ENCODE peak calls at places on chromosomes 7 and 10, in nine cellular contexts. Y, Z, G, S, Q, I, J, K and X are unnamed samples.

GRCh38 chr7:70355591-70356323 is 757.5 kb downstream of the AUTS2 start:
- DNase-seq in Y (no peak), Z (no peak), G (no peak), S (no peak), Q (no peak), I (no peak), J (peak; percentile 15), K (no peak), X (no peak)

GRCh38 chr7:45881759-45882464 is 6.4 kb upstream of the IGFBP1 start:
- DNase-seq in Y (peak; percentile 91), Z (no peak), G (no peak), S (no peak), Q (no peak), I (peak; percentile 82), J (peak; percentile 66), K (no peak), X (peak; percentile 89)

GRCh38 chr10:30980951-30981616 is 50.6 kb downstream of the ZNF438 start:
- DNase-seq in Y (peak; percentile 89), Z (peak; percentile 71), G (peak; percentile 65), S (no peak), Q (peak; percentile 50), I (peak; percentile 63), J (peak; percentile 54), K (no peak), X (peak; percentile 87)

GRCh38 chr7:51090411-51090810 is 226.2 kb downstream of the COBL start:
- DNase-seq in Y (no peak), Z (no peak), G (no peak), S (no peak), Q (no peak), I (peak; percentile 5), J (no peak), K (no peak), X (no peak)

GRCh38 chr7:152112829-152113228 is 87.4 kb downstream of the GALNT11 start:
- DNase-seq in Y (no peak), Z (no peak), G (no peak), S (no peak), Q (no peak), I (no peak), J (no peak), K (no peak), X (no peak)

GRCh38 chr7:128201067-128201689 is 39.9 kb upstream of the LEP start:
- DNase-seq in Y (no peak), Z (no peak), G (no peak), S (no peak), Q (no peak), I (no peak), J (no peak), K (no peak), X (no peak)

GRCh38 chr10:103238506-103239252 is 7.0 kb upstream of the RPEL1 start:
- DNase-seq in Y (peak; percentile 48), Z (no peak), G (no peak), S (no peak), Q (peak; percentile 28), I (peak; percentile 63), J (no peak), K (no peak), X (peak; percentile 70)

GRCh38 chr10:88735661-88736060 is 24.2 kb upstream of the LIPN start:
- DNase-seq in Y (peak; percentile 1), Z (no peak), G (no peak), S (no peak), Q (no peak), I (no peak), J (peak; percentile 33), K (no peak), X (peak; percentile 53)

GRCh38 chr7:1965579-1966294 is 267.0 kb downstream of the MAD1L1 start:
- DNase-seq in Y (no peak), Z (peak; percentile 51), G (no peak), S (no peak), Q (peak; percentile 52), I (no peak), J (no peak), K (no peak), X (no peak)

GRCh38 chr10:98664329-98665042 is 217.8 kb upstream of the HPS1 start:
- DNase-seq in Y (peak; percentile 61), Z (no peak), G (no peak), S (peak; percentile 42), Q (no peak), I (no peak), J (peak; percentile 7), K (peak; percentile 40), X (peak; percentile 19)

GRCh38 chr10:86257683-86258082 is 108.9 kb downstream of the GRID1 start:
- DNase-seq in Y (no peak), Z (no peak), G (no peak), S (no peak), Q (no peak), I (no peak), J (no peak), K (no peak), X (no peak)

GRCh38 chr7:77699056-77699455 is 2.8 kb downstream of the RSBN1L start:
- DNase-seq in Y (no peak), Z (no peak), G (peak; percentile 31), S (no peak), Q (no peak), I (no peak), J (no peak), K (no peak), X (no peak)

GRCh38 chr7:113831509-113831908 is 87.3 kb downstream of the PPP1R3A start:
- DNase-seq in Y (no peak), Z (no peak), G (no peak), S (no peak), Q (no peak), I (peak; percentile 46), J (peak; percentile 85), K (no peak), X (no peak)

GRCh38 chr7:91085175-91085574 is 179.1 kb upstream of the FZD1 start:
- DNase-seq in Y (no peak), Z (no peak), G (no peak), S (no peak), Q (no peak), I (no peak), J (no peak), K (no peak), X (no peak)

GRCh38 chr10:61896854-61897661 is 4.4 kb upstream of the ARID5B start:
- DNase-seq in Y (peak; percentile 80), Z (peak; percentile 72), G (no peak), S (peak; percentile 66), Q (peak; percentile 69), I (peak; percentile 28), J (peak; percentile 53), K (peak; percentile 70), X (peak; percentile 63)

GRCh38 chr10:102261196-102261595 is 15.9 kb downstream of the GBF1 start:
- DNase-seq in Y (no peak), Z (no peak), G (no peak), S (no peak), Q (no peak), I (peak; percentile 25), J (no peak), K (no peak), X (no peak)

GRCh38 chr7:27295236-27295635 is 52.6 kb downstream of the EVX1 start:
- DNase-seq in Y (no peak), Z (no peak), G (peak; percentile 77), S (no peak), Q (no peak), I (no peak), J (no peak), K (no peak), X (no peak)

GRCh38 chr7:69860486-69860885 is 262.2 kb downstream of the AUTS2 start:
- DNase-seq in Y (no peak), Z (no peak), G (no peak), S (no peak), Q (no peak), I (no peak), J (no peak), K (no peak), X (no peak)

GRCh38 chr7:16491148-16491547 is 25.6 kb upstream of the SOSTDC1 start:
- DNase-seq in Y (no peak), Z (no peak), G (no peak), S (no peak), Q (no peak), I (no peak), J (no peak), K (no peak), X (no peak)

GRCh38 chr10:62814901-62815372 is 1.2 kb downstream of the EGR2 start:
- DNase-seq in Y (no peak), Z (no peak), G (no peak), S (no peak), Q (no peak), I (no peak), J (no peak), K (peak; percentile 18), X (no peak)

GRCh38 chr7:108614903-108615302 is 45.2 kb downstream of the DNAJB9 start:
- DNase-seq in Y (no peak), Z (no peak), G (no peak), S (no peak), Q (no peak), I (no peak), J (no peak), K (no peak), X (no peak)

GRCh38 chr10:113329121-113329596 is 223.7 kb upstream of the HABP2 start:
- DNase-seq in Y (peak; percentile 60), Z (no peak), G (no peak), S (no peak), Q (no peak), I (peak; percentile 91), J (peak; percentile 58), K (no peak), X (peak; percentile 70)

GRCh38 chr10:98536551-98536950 is 89.8 kb upstream of the HPS1 start:
- DNase-seq in Y (peak; percentile 25), Z (no peak), G (no peak), S (no peak), Q (no peak), I (peak; percentile 95), J (peak; percentile 8), K (no peak), X (peak; percentile 72)

GRCh38 chr7:78620931-78621330 is 822.4 kb downstream of the PHTF2 start:
- DNase-seq in Y (peak; percentile 50), Z (no peak), G (no peak), S (no peak), Q (no peak), I (no peak), J (peak; percentile 6), K (no peak), X (no peak)

GRCh38 chr10:17428616-17429097 is 25.7 kb downstream of the ST8SIA6 start:
- DNase-seq in Y (no peak), Z (no peak), G (no peak), S (peak; percentile 88), Q (peak; percentile 36), I (no peak), J (no peak), K (peak; percentile 59), X (no peak)

GRCh38 chr7:36207451-36208291 is 54.6 kb downstream of the EEPD1 start:
- DNase-seq in Y (peak; percentile 53), Z (peak; percentile 90), G (no peak), S (no peak), Q (peak; percentile 67), I (peak; percentile 29), J (peak; percentile 82), K (no peak), X (no peak)

GRCh38 chr10:122097935-122098334 is 109.0 kb downstream of the TACC2 start:
- DNase-seq in Y (no peak), Z (peak; percentile 47), G (no peak), S (no peak), Q (no peak), I (no peak), J (no peak), K (no peak), X (no peak)

GRCh38 chr7:100444311-100445278 is 8.3 kb upstream of the PPP1R35 start:
- DNase-seq in Y (peak; percentile 45), Z (no peak), G (no peak), S (no peak), Q (peak; percentile 54), I (peak; percentile 57), J (peak; percentile 49), K (no peak), X (peak; percentile 98)

GRCh38 chr10:75111906-75112703 is 649 bp downstream of the SAMD8 start:
- DNase-seq in Y (peak; percentile 55), Z (peak; percentile 75), G (peak; percentile 46), S (peak; percentile 42), Q (peak; percentile 49), I (peak; percentile 21), J (peak; percentile 60), K (peak; percentile 42), X (peak; percentile 69)

GRCh38 chr7:69864822-69865221 is 266.5 kb downstream of the AUTS2 start:
- DNase-seq in Y (no peak), Z (no peak), G (peak; percentile 48), S (no peak), Q (no peak), I (no peak), J (no peak), K (no peak), X (no peak)

GRCh38 chr10:6274040-6274439 is 71.3 kb downstream of the PFKFB3 start:
- DNase-seq in Y (peak; percentile 61), Z (no peak), G (no peak), S (no peak), Q (no peak), I (peak; percentile 33), J (no peak), K (no peak), X (peak; percentile 42)